ENCODE peak calls at places on chromosomes 5 and 9, in five cellular contexts. Z, L, D, H and E are unnamed samples.

GRCh38 chr9:78909566-78909965 is 612.6 kb downstream of the PSAT1 start:
- DNase-seq in L (no peak), Z (no peak), H (no peak), D (no peak), E (no peak)

GRCh38 chr5:113487411-113487778 is 858 bp downstream of the MCC start:
- DNase-seq in H (no peak), D (peak; percentile 42), Z (no peak), L (no peak), E (no peak)

GRCh38 chr5:124662261-124662781 is 84.1 kb downstream of the ZNF608 start:
- DNase-seq in L (no peak), D (no peak), H (no peak), Z (no peak), E (no peak)

GRCh38 chr5:143244000-143244736 is 159.3 kb downstream of the NR3C1 start:
- DNase-seq in L (peak; percentile 88), D (peak; percentile 81), Z (no peak), H (no peak), E (no peak)

GRCh38 chr9:129322022-129322621 is 144.1 kb upstream of the IER5L start:
- DNase-seq in L (no peak), D (no peak), H (no peak), Z (peak; percentile 14), E (no peak)

GRCh38 chr5:143645356-143645755 is 166.6 kb upstream of the HMHB1 start:
- DNase-seq in Z (no peak), D (no peak), H (no peak), L (no peak), E (no peak)

GRCh38 chr5:1918488-1919208 is 35.9 kb upstream of the IRX4 start:
- DNase-seq in Z (no peak), D (no peak), H (no peak), L (peak; percentile 80), E (no peak)

GRCh38 chr5:177067491-177067890 is 19.2 kb upstream of the FGFR4 start:
- DNase-seq in Z (no peak), H (no peak), L (no peak), D (no peak), E (no peak)

GRCh38 chr9:100351508-100351907 is 1.2 kb downstream of the TEX10 start:
- DNase-seq in H (no peak), L (no peak), D (no peak), Z (no peak), E (no peak)

GRCh38 chr9:130871395-130872057 is 25.1 kb downstream of the QRFP start:
- DNase-seq in Z (no peak), H (no peak), L (no peak), D (no peak), E (no peak)

GRCh38 chr9:87861332-87861731 is 21.3 kb upstream of the SPATA31E1 start:
- DNase-seq in L (no peak), D (no peak), H (no peak), Z (no peak), E (no peak)

GRCh38 chr9:116736406-116736805 is 49.3 kb downstream of the TRIM32 start:
- DNase-seq in L (no peak), Z (no peak), H (no peak), D (no peak), E (no peak)

GRCh38 chr9:136021891-136022681 is 60.9 kb upstream of the UBAC1 start:
- DNase-seq in H (no peak), D (no peak), L (no peak), Z (no peak), E (no peak)

GRCh38 chr9:126439402-126439765 is 112.8 kb downstream of the MVB12B start:
- DNase-seq in H (no peak), Z (no peak), L (no peak), D (peak; percentile 63), E (no peak)

GRCh38 chr9:82535432-82535998 is 527.4 kb downstream of the RASEF start:
- DNase-seq in Z (no peak), H (no peak), L (no peak), D (no peak), E (no peak)

GRCh38 chr9:15135167-15135792 is 171.7 kb downstream of the TTC39B start:
- DNase-seq in L (no peak), H (peak; percentile 82), Z (no peak), D (peak; percentile 68), E (peak; percentile 73)

GRCh38 chr5:56148453-56148971 is 84.6 kb downstream of the ANKRD55 start:
- DNase-seq in H (no peak), Z (no peak), L (no peak), D (no peak), E (no peak)

GRCh38 chr5:175460126-175460525 is 16.1 kb upstream of the DRD1 start:
- DNase-seq in H (no peak), D (no peak), Z (no peak), L (no peak), E (no peak)

GRCh38 chr9:93622725-93623124 is 46.3 kb downstream of the PHF2 start:
- DNase-seq in H (no peak), D (no peak), Z (no peak), L (no peak), E (no peak)

GRCh38 chr9:124045076-124045829 is 33.7 kb downstream of the LHX2 start:
- DNase-seq in L (no peak), H (peak; percentile 83), D (peak; percentile 75), Z (no peak), E (no peak)

GRCh38 chr5:83720805-83721431 is at the start of gene HAPLN1:
- DNase-seq in Z (no peak), H (no peak), D (no peak), L (no peak), E (no peak)

GRCh38 chr5:179484201-179484600 is 66.2 kb upstream of the RUFY1 start:
- DNase-seq in D (no peak), Z (no peak), L (no peak), H (no peak), E (no peak)

GRCh38 chr9:27303219-27303618 is 6.3 kb upstream of the EQTN start:
- DNase-seq in D (peak; percentile 5), Z (no peak), H (peak; percentile 31), L (no peak), E (no peak)

GRCh38 chr9:108053555-108054061 is 564.0 kb upstream of the KLF4 start:
- DNase-seq in Z (no peak), D (no peak), L (no peak), H (no peak), E (no peak)

GRCh38 chr9:137452761-137453642 is 6.1 kb downstream of the NSMF start:
- DNase-seq in L (no peak), H (no peak), Z (no peak), D (no peak), E (no peak)

GRCh38 chr5:154505567-154505966 is 27.5 kb upstream of the HAND1 start:
- DNase-seq in D (no peak), L (no peak), Z (no peak), H (peak; percentile 83), E (no peak)

GRCh38 chr9:119273984-119274665 is 95.1 kb downstream of the BRINP1 start:
- DNase-seq in H (no peak), L (no peak), Z (no peak), D (no peak), E (no peak)